ENCODE peak calls at places on chromosomes 7 and 10, in eight cellular contexts. L is right atrium auricular region; I is left lung; O is testis; M is CD8-positive, alpha-beta memory T cell; U is caudate nucleus; G is substantia nigra; Q is fibroblast of lung. E is an unnamed sample.

GRCh38 chr7:10225265-10225664 is 748.4 kb upstream of the PHF14 start:
- DNase-seq in M (no peak), G (no peak), I (no peak), L (no peak), Q (peak), U (no peak), O (no peak), E (no peak)

GRCh38 chr7:46220066-46220630 is 299.1 kb upstream of the IGFBP3 start:
- DNase-seq in I (no peak), Q (peak), L (no peak), M (no peak), U (no peak), O (no peak), G (no peak), E (no peak)

GRCh38 chr10:17115683-17116082 is 13.9 kb downstream of the CUBN start:
- DNase-seq in M (no peak), U (no peak), O (no peak), L (no peak), G (no peak), Q (peak), I (no peak), E (no peak)

GRCh38 chr10:74988787-74989574 is 122.5 kb upstream of the SAMD8 start:
- DNase-seq in L (no peak), U (no peak), O (no peak), Q (peak), M (no peak), G (no peak), I (no peak), E (no peak)

GRCh38 chr10:32961343-32961891 is 3.4 kb upstream of the ITGB1 start:
- DNase-seq in U (no peak), Q (no peak), O (no peak), M (no peak), L (no peak), G (no peak), I (no peak), E (no peak)

GRCh38 chr7:322111-322671 is 32.2 kb downstream of the FOXL3 start:
- DNase-seq in M (peak), U (peak), L (no peak), I (peak), G (peak), Q (peak), O (peak), E (no peak)

GRCh38 chr7:26667514-26668133 is 196.8 kb downstream of the SKAP2 start:
- DNase-seq in Q (peak), O (peak), G (peak), U (no peak), M (no peak), I (no peak), L (peak), E (no peak)

GRCh38 chr10:21808525-21808924 is 195.0 kb downstream of the DNAJC1 start:
- DNase-seq in G (no peak), U (no peak), O (no peak), M (no peak), L (no peak), I (no peak), Q (no peak), E (no peak)

GRCh38 chr10:49418328-49418727 is 22.4 kb upstream of the DRGX start:
- DNase-seq in G (no peak), I (no peak), O (no peak), L (no peak), M (no peak), U (no peak), Q (no peak), E (no peak)

GRCh38 chr10:94324609-94325233 is 38.0 kb downstream of the NOC3L start:
- DNase-seq in Q (no peak), U (no peak), O (no peak), M (no peak), L (no peak), G (no peak), I (no peak), E (no peak)

GRCh38 chr10:94328613-94329012 is 34.1 kb downstream of the NOC3L start:
- DNase-seq in O (no peak), M (no peak), I (no peak), Q (no peak), U (no peak), G (no peak), L (no peak), E (no peak)

GRCh38 chr10:94327649-94328048 is 35.1 kb downstream of the NOC3L start:
- DNase-seq in O (no peak), U (no peak), G (no peak), Q (no peak), M (no peak), L (no peak), I (no peak), E (no peak)
- H3K27ac ChIP-seq in O (peak), U (peak), G (no peak), Q (no peak), M (no peak), L (no peak), I (no peak), E (peak)

DNA sequence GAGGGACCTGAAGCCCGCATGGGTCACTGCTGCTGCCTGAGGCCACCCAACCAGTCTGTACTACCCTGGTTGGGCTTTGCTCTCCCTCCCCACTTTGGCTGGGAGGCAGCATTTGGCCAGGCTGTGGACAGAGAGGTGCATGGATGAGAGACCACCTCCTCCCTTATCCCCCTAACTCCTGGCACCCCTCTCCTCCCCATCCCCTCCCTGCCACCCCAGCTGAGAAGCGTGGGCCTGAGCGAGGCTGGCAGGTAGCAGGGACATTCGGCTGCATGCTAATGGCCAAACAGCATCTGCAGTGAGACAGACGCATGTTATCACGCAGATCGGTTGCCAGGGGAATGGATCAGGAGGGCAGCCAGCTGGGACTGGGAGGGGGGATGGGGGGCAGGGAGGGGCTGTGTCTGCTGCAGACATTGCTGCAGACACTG is 2.5 kb downstream of the TMEM130 start:
- DNase-seq in M (no peak), O (peak), I (no peak), G (no peak), Q (peak), L (no peak), U (no peak), E (no peak)
- H3K27ac ChIP-seq in M (no peak), O (no peak), I (no peak), G (no peak), Q (no peak), L (no peak), U (peak), E (no peak)

GRCh38 chr10:122306282-122306681 is 35.2 kb downstream of the BTBD16 start:
- DNase-seq in I (no peak), L (peak), M (no peak), O (no peak), Q (no peak), G (no peak), U (no peak), E (peak)
- H3K27ac ChIP-seq in I (no peak), L (no peak), M (no peak), O (no peak), Q (no peak), G (peak), U (peak), E (peak)

GRCh38 chr10:110002801-110003523 is 4.8 kb upstream of the ADD3 start:
- DNase-seq in I (no peak), L (no peak), M (no peak), O (no peak), G (no peak), U (no peak), Q (no peak), E (no peak)
- H3K27ac ChIP-seq in I (no peak), L (no peak), M (no peak), O (peak), G (peak), U (peak), Q (no peak), E (no peak)

GRCh38 chr10:124127563-124127962 is 34.2 kb upstream of the CHST15 start:
- DNase-seq in M (no peak), Q (no peak), G (no peak), L (no peak), U (no peak), O (no peak), I (no peak), E (no peak)
- H3K27ac ChIP-seq in M (no peak), Q (no peak), G (no peak), L (no peak), U (no peak), O (no peak), I (no peak), E (no peak)